ENCODE peak calls at places on chromosomes 4 and X, in four cellular contexts. One of them, this sample, is unnamed.
A peak's percentile ranks its signal among the peaks of the same experiment; 100 is the strongest.

GRCh38 chr4:146291313-146291712 is 77.0 kb downstream of the REELD1 start:
- DNase-seq in endodermal cell: no peak
- DNase-seq in prostate gland: no peak
- DNase-seq in GM12878: no peak
- DNase-seq in this sample: no peak

GRCh38 chrX:88135735-88136134 is 611.3 kb upstream of the CPXCR1 start:
- DNase-seq in endodermal cell: no peak
- DNase-seq in prostate gland: no peak
- DNase-seq in GM12878: no peak
- DNase-seq in this sample: no peak

GRCh38 chr4:183797041-183797444 is 108.1 kb upstream of the STOX2 start:
- DNase-seq in endodermal cell: no peak
- DNase-seq in prostate gland: peak; percentile 43
- DNase-seq in GM12878: no peak
- DNase-seq in this sample: peak; percentile 87

GRCh38 chrX:37824491-37825224 is 22.7 kb downstream of the DYNLT3 start:
- DNase-seq in endodermal cell: no peak
- DNase-seq in prostate gland: no peak
- DNase-seq in GM12878: no peak
- DNase-seq in this sample: no peak

GRCh38 chrX:66071116-66071515 is 31.2 kb upstream of the VSIG4 start:
- DNase-seq in endodermal cell: no peak
- DNase-seq in prostate gland: no peak
- DNase-seq in GM12878: no peak
- DNase-seq in this sample: no peak

GRCh38 chr4:173301518-173302201 is 32.5 kb downstream of the HMGB2 start:
- DNase-seq in endodermal cell: no peak
- DNase-seq in prostate gland: no peak
- DNase-seq in GM12878: no peak
- DNase-seq in this sample: no peak

GRCh38 chrX:101398694-101399093 is 7.9 kb downstream of the RPL36A start:
- DNase-seq in endodermal cell: no peak
- DNase-seq in prostate gland: no peak
- DNase-seq in GM12878: no peak
- DNase-seq in this sample: no peak

GRCh38 chr4:158094413-158095110 is 78.3 kb downstream of the GASK1B start:
- DNase-seq in endodermal cell: peak; percentile 78
- DNase-seq in prostate gland: no peak
- DNase-seq in GM12878: no peak
- DNase-seq in this sample: no peak

GRCh38 chrX:111410451-111410850 is 1.5 kb downstream of the DCX start:
- DNase-seq in endodermal cell: no peak
- DNase-seq in prostate gland: no peak
- DNase-seq in GM12878: no peak
- DNase-seq in this sample: no peak

GRCh38 chr4:143140696-143141095 is 44.0 kb upstream of the USP38 start:
- DNase-seq in endodermal cell: peak; percentile 67
- DNase-seq in prostate gland: no peak
- DNase-seq in GM12878: no peak
- DNase-seq in this sample: no peak

GRCh38 chr4:2763511-2763967 is 7.4 kb upstream of the TNIP2 start:
- DNase-seq in endodermal cell: no peak
- DNase-seq in prostate gland: no peak
- DNase-seq in GM12878: no peak
- DNase-seq in this sample: no peak

GRCh38 chrX:105331244-105331643 is 110.8 kb upstream of the TEX13A start:
- DNase-seq in endodermal cell: no peak
- DNase-seq in prostate gland: no peak
- DNase-seq in GM12878: no peak
- DNase-seq in this sample: no peak

GRCh38 chr4:38377195-38377594 is 286.8 kb upstream of the KLF3 start:
- DNase-seq in endodermal cell: no peak
- DNase-seq in prostate gland: no peak
- DNase-seq in GM12878: no peak
- DNase-seq in this sample: no peak

GRCh38 chr4:73853246-73853704 is at the start of gene PF4V1:
- DNase-seq in endodermal cell: peak; percentile 93
- DNase-seq in prostate gland: peak; percentile 21
- DNase-seq in GM12878: no peak
- DNase-seq in this sample: peak; percentile 70

GRCh38 chrX:109533005-109533404 is 3.6 kb upstream of the NXT2 start:
- DNase-seq in endodermal cell: no peak
- DNase-seq in prostate gland: no peak
- DNase-seq in GM12878: no peak
- DNase-seq in this sample: no peak

GRCh38 chr4:61068745-61069144 is 131.4 kb upstream of the ADGRL3 start:
- DNase-seq in endodermal cell: no peak
- DNase-seq in prostate gland: no peak
- DNase-seq in GM12878: no peak
- DNase-seq in this sample: no peak

GRCh38 chrX:70219938-70220764 is 14.3 kb upstream of the AWAT1 start:
- DNase-seq in endodermal cell: peak; percentile 63
- DNase-seq in prostate gland: peak; percentile 65
- DNase-seq in GM12878: no peak
- DNase-seq in this sample: no peak

GRCh38 chr4:145176641-145177432 is 3.6 kb downstream of the OTUD4 start:
- DNase-seq in endodermal cell: no peak
- DNase-seq in prostate gland: no peak
- DNase-seq in GM12878: no peak
- DNase-seq in this sample: no peak

GRCh38 chr4:19947349-19947748 is 304.4 kb upstream of the SLIT2 start:
- DNase-seq in endodermal cell: no peak
- DNase-seq in prostate gland: no peak
- DNase-seq in GM12878: no peak
- DNase-seq in this sample: no peak

GRCh38 chr4:85824166-85824945 is 349.4 kb downstream of the ARHGAP24 start:
- DNase-seq in endodermal cell: no peak
- DNase-seq in prostate gland: no peak
- DNase-seq in GM12878: no peak
- DNase-seq in this sample: no peak

GRCh38 chrX:110284159-110284558 is 33.7 kb downstream of the AMMECR1 start:
- DNase-seq in endodermal cell: no peak
- DNase-seq in prostate gland: no peak
- DNase-seq in GM12878: no peak
- DNase-seq in this sample: no peak

GRCh38 chrX:135421932-135422809 is at the start of gene SMIM10L2A:
- DNase-seq in endodermal cell: peak; percentile 60
- DNase-seq in prostate gland: no peak
- DNase-seq in GM12878: no peak
- DNase-seq in this sample: peak; percentile 40

GRCh38 chrX:120244735-120245498 is 5.7 kb upstream of the ZBTB33 start:
- DNase-seq in endodermal cell: peak; percentile 88
- DNase-seq in prostate gland: peak; percentile 56
- DNase-seq in GM12878: no peak
- DNase-seq in this sample: peak; percentile 81

GRCh38 chr4:113674251-113674650 is 87.3 kb downstream of the CAMK2D start:
- DNase-seq in endodermal cell: no peak
- DNase-seq in prostate gland: peak; percentile 9
- DNase-seq in GM12878: no peak
- DNase-seq in this sample: no peak

GRCh38 chrX:128622296-128622695 is 570.1 kb upstream of the ACTRT1 start:
- DNase-seq in endodermal cell: no peak
- DNase-seq in prostate gland: no peak
- DNase-seq in GM12878: no peak
- DNase-seq in this sample: no peak

GRCh38 chr4:7590205-7590604 is 155.5 kb upstream of the PSAPL1 start:
- DNase-seq in endodermal cell: no peak
- DNase-seq in prostate gland: no peak
- DNase-seq in GM12878: no peak
- DNase-seq in this sample: no peak

GRCh38 chrX:3820170-3820569 is 106.7 kb upstream of the PRKX start:
- DNase-seq in endodermal cell: no peak
- DNase-seq in prostate gland: no peak
- DNase-seq in GM12878: no peak
- DNase-seq in this sample: no peak

GRCh38 chr4:87530868-87531267 is 1.7 kb upstream of the SPARCL1 start:
- DNase-seq in endodermal cell: no peak
- DNase-seq in prostate gland: peak; percentile 79
- DNase-seq in GM12878: no peak
- DNase-seq in this sample: no peak

GRCh38 chr4:26732356-26732755 is 128.3 kb upstream of the STIM2 start:
- DNase-seq in endodermal cell: no peak
- DNase-seq in prostate gland: no peak
- DNase-seq in GM12878: no peak
- DNase-seq in this sample: no peak

GRCh38 chr4:103996637-103997036 is 276.9 kb upstream of the TACR3 start:
- DNase-seq in endodermal cell: peak; percentile 86
- DNase-seq in prostate gland: peak; percentile 78
- DNase-seq in GM12878: no peak
- DNase-seq in this sample: no peak

GRCh38 chr4:151169223-151169622 is 69.8 kb downstream of the RPS3A start:
- DNase-seq in endodermal cell: no peak
- DNase-seq in prostate gland: no peak
- DNase-seq in GM12878: no peak
- DNase-seq in this sample: no peak

GRCh38 chrX:74242050-74242449 is 61.9 kb upstream of the ZCCHC13 start:
- DNase-seq in endodermal cell: no peak
- DNase-seq in prostate gland: no peak
- DNase-seq in GM12878: no peak
- DNase-seq in this sample: no peak

GRCh38 chrX:153878285-153878779 is 7.6 kb downstream of the L1CAM start:
- DNase-seq in endodermal cell: no peak
- DNase-seq in prostate gland: no peak
- DNase-seq in GM12878: no peak
- DNase-seq in this sample: no peak

GRCh38 chr4:151613290-151613689 is 147.5 kb downstream of the GATB start:
- DNase-seq in endodermal cell: no peak
- DNase-seq in prostate gland: no peak
- DNase-seq in GM12878: no peak
- DNase-seq in this sample: no peak

GRCh38 chr4:27084685-27085356 is 224.2 kb downstream of the STIM2 start:
- DNase-seq in endodermal cell: peak; percentile 87
- DNase-seq in prostate gland: peak; percentile 22
- DNase-seq in GM12878: no peak
- DNase-seq in this sample: peak; percentile 69

GRCh38 chrX:119685225-119686066 is 7.5 kb downstream of the SEPTIN6 start:
- DNase-seq in endodermal cell: no peak
- DNase-seq in prostate gland: no peak
- DNase-seq in GM12878: no peak
- DNase-seq in this sample: peak; percentile 56

GRCh38 chrX:140425712-140426395 is 79.0 kb downstream of the SOX3 start:
- DNase-seq in endodermal cell: no peak
- DNase-seq in prostate gland: no peak
- DNase-seq in GM12878: no peak
- DNase-seq in this sample: no peak

GRCh38 chrX:100512471-100512870 is 72.3 kb upstream of the TNMD start:
- DNase-seq in endodermal cell: no peak
- DNase-seq in prostate gland: no peak
- DNase-seq in GM12878: no peak
- DNase-seq in this sample: no peak

GRCh38 chr4:164138521-164138920 is 615.4 kb upstream of the SMIM31 start:
- DNase-seq in endodermal cell: no peak
- DNase-seq in prostate gland: no peak
- DNase-seq in GM12878: no peak
- DNase-seq in this sample: no peak
- H3K27ac ChIP-seq in endodermal cell: no peak overlapping the region
- H3K27ac ChIP-seq in prostate gland: no peak overlapping the region
- H3K27ac ChIP-seq in GM12878: no peak overlapping the region
- H3K27ac ChIP-seq in this sample: no peak overlapping the region

DNA sequence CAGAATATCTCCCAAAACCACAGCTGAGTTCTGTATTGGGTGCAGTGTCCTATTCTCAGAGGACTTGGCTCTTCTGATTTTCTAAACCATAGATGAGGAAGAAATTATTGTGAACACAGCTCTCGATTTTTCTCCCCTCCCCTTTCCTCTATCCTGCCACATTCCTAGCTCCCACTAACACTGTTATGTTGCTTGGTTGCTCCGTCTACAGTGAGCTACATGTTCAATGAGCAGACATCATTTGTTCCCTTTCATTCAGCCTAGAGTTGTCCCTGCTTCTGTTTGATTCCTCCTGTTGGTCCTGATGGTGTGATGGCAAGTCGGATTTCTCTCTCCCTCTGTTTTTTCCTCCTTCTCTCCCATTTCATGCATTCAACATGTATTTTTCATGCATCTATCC is 65.9 kb downstream of the DIPK2B start:
- DNase-seq in endodermal cell: no peak
- DNase-seq in prostate gland: no peak
- DNase-seq in GM12878: no peak
- DNase-seq in this sample: no peak
- H3K9me3 ChIP-seq in endodermal cell: peaks cover 7% of the 10 kb centered on the region
- H3K9me3 ChIP-seq in prostate gland: no peaks in the 10 kb centered on the region
- H3K9me3 ChIP-seq in GM12878: no peaks in the 10 kb centered on the region
- H3K9me3 ChIP-seq in this sample: no peaks in the 10 kb centered on the region

GRCh38 chr4:81466841-81467671 is 4.7 kb downstream of the RASGEF1B start:
- DNase-seq in endodermal cell: peak; percentile 90
- DNase-seq in prostate gland: peak; percentile 85
- DNase-seq in GM12878: peak; percentile 11
- DNase-seq in this sample: no peak
- H3K27ac ChIP-seq in endodermal cell: no peak overlapping the region
- H3K27ac ChIP-seq in prostate gland: no peak overlapping the region
- H3K27ac ChIP-seq in GM12878: no peak overlapping the region
- H3K27ac ChIP-seq in this sample: no peak overlapping the region

GRCh38 chr4:8911311-8912088 is 39.9 kb upstream of the HMX1 start:
- DNase-seq in endodermal cell: peak; percentile 45
- DNase-seq in prostate gland: no peak
- DNase-seq in GM12878: no peak
- DNase-seq in this sample: peak; percentile 57

GRCh38 chr4:8910100-8910821 is 38.6 kb upstream of the HMX1 start:
- DNase-seq in endodermal cell: peak; percentile 32
- DNase-seq in prostate gland: no peak
- DNase-seq in GM12878: no peak
- DNase-seq in this sample: peak; percentile 54

GRCh38 chr4:8909548-8909947 is 37.9 kb upstream of the HMX1 start:
- DNase-seq in endodermal cell: no peak
- DNase-seq in prostate gland: no peak
- DNase-seq in GM12878: no peak
- DNase-seq in this sample: no peak

GRCh38 chr4:8912089-8912455 is 40.4 kb upstream of the HMX1 start:
- DNase-seq in endodermal cell: no peak
- DNase-seq in prostate gland: no peak
- DNase-seq in GM12878: no peak
- DNase-seq in this sample: peak; percentile 52

DNA sequence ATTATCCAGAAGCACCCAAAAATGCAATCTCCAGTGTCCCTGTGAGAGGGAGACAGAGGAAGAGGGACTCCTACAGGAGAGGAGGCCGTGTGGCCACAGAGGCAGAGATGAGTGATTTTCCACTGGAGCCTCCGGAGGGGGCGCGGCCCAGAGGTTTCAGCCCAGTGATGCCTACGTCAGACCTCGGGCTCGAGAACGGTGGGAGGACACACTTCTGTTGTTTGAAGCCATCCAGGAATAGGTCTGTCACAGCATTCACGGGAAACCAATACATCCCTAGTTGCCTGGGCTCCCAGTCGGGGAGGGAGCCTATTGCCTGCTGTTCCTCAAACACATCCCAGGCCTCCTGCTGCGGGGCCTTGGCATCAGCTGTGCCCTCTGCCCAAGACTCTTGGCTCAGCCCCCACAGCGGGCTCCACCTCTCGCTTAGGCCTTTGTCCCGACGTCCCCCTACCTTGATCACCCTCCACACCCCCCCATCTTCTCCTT is 39.2 kb upstream of the HMX1 start:
- DNase-seq in endodermal cell: peak; percentile 41
- DNase-seq in prostate gland: no peak
- DNase-seq in GM12878: no peak
- DNase-seq in this sample: peak; percentile 59
- H3K9me3 ChIP-seq in endodermal cell: no peaks in the 10 kb centered on the region
- H3K9me3 ChIP-seq in prostate gland: no peaks in the 10 kb centered on the region
- H3K9me3 ChIP-seq in GM12878: no peaks in the 10 kb centered on the region
- H3K9me3 ChIP-seq in this sample: no peaks in the 10 kb centered on the region